ENCODE peak calls at places on chromosomes 13 and 19, in four cellular contexts. H is breast epithelium, J is heart right ventricle, W is esophagus muscularis mucosa. I is an unnamed sample.
A peak's percentile ranks its signal among the peaks of the same experiment; 100 is the strongest.

GRCh38 chr19:36449059-36449670 is 30.7 kb upstream of the ZFP82 start:
- DNase-seq in H (no peak), J (no peak), W (no peak), I (no peak)

GRCh38 chr13:33931397-33931987 is 113.5 kb downstream of the RFC3 start:
- DNase-seq in W (no peak), J (no peak), H (no peak), I (no peak)

GRCh38 chr13:73107459-73107858 is 48.7 kb downstream of the KLF5 start:
- DNase-seq in W (no peak), H (no peak), J (no peak), I (no peak)

GRCh38 chr13:30846311-30846710 is 59.8 kb upstream of the MEDAG start:
- DNase-seq in W (no peak), H (no peak), J (no peak), I (no peak)

GRCh38 chr13:113656015-113656588 is 1.9 kb downstream of the ATP4B start:
- DNase-seq in J (no peak), W (no peak), H (peak; percentile 35), I (peak; percentile 19)

GRCh38 chr13:90686438-90686837 is 661.0 kb upstream of the MIR17HG start:
- DNase-seq in H (no peak), J (no peak), W (no peak), I (no peak)

GRCh38 chr19:15378529-15379082 is 981 bp downstream of the AKAP8 start:
- DNase-seq in W (no peak), H (no peak), J (no peak), I (peak; percentile 53)

GRCh38 chr13:44354884-44355283 is 18.7 kb upstream of the SERP2 start:
- DNase-seq in H (no peak), W (no peak), J (no peak), I (no peak)

GRCh38 chr13:87998081-87998480 is 326.9 kb downstream of the SLITRK5 start:
- DNase-seq in H (no peak), W (no peak), J (no peak), I (no peak)

GRCh38 chr19:44430956-44431355 is 17.3 kb downstream of the ZNF229 start:
- DNase-seq in J (no peak), W (no peak), H (no peak), I (no peak)

GRCh38 chr13:100530645-100531044 is 57.9 kb downstream of the GGACT start:
- DNase-seq in W (no peak), H (no peak), J (no peak), I (no peak)

GRCh38 chr13:66262330-66262729 is 967.8 kb downstream of the PCDH9 start:
- DNase-seq in H (no peak), J (no peak), W (no peak), I (no peak)

GRCh38 chr19:46081928-46082727 is 41.3 kb upstream of the IGFL4 start:
- DNase-seq in W (no peak), J (no peak), H (no peak), I (no peak)

GRCh38 chr13:43309301-43309700 is 285.9 kb downstream of the DNAJC15 start:
- DNase-seq in J (no peak), H (no peak), W (no peak), I (no peak)

GRCh38 chr13:84574851-84575250 is 692.6 kb upstream of the SLITRK1 start:
- DNase-seq in J (no peak), W (no peak), H (no peak), I (no peak)

GRCh38 chr13:24605923-24606372 is 74.3 kb upstream of the ATP12A start:
- DNase-seq in J (no peak), H (no peak), W (no peak), I (no peak)

GRCh38 chr13:83449666-83450395 is 432.4 kb downstream of the SLITRK1 start:
- DNase-seq in H (no peak), W (no peak), J (no peak), I (no peak)

GRCh38 chr19:48968179-48968661 is 3.1 kb downstream of the FTL start:
- DNase-seq in H (no peak), J (no peak), W (no peak), I (no peak)

GRCh38 chr19:14517840-14518505 is at the start of gene DNAJB1:
- DNase-seq in J (peak; percentile 87), H (peak; percentile 73), W (no peak), I (no peak)

GRCh38 chr19:12163841-12164240 is 945 bp downstream of the ZNF136 start:
- DNase-seq in H (no peak), J (no peak), W (no peak), I (no peak)

GRCh38 chr19:1856698-1857603 is 6.4 kb downstream of the KLF16 start:
- DNase-seq in J (peak; percentile 80), W (peak; percentile 96), H (peak; percentile 90), I (no peak)

GRCh38 chr19:47331931-47332547 is at the start of gene C5AR2:
- DNase-seq in J (no peak), H (no peak), W (no peak), I (no peak)

GRCh38 chr19:45713141-45713540 is 17.6 kb downstream of the FBXO46 start:
- DNase-seq in H (no peak), J (no peak), W (no peak), I (no peak)

GRCh38 chr13:46615888-46616531 is 63.0 kb downstream of the LRCH1 start:
- DNase-seq in J (no peak), H (no peak), W (no peak), I (no peak)

GRCh38 chr19:55058781-55059610 is 4.0 kb downstream of the RDH13 start:
- DNase-seq in J (no peak), W (no peak), H (no peak), I (no peak)

GRCh38 chr19:31969955-31970545 is 375.4 kb upstream of the ZNF507 start:
- DNase-seq in H (no peak), J (no peak), W (no peak), I (no peak)

GRCh38 chr13:40149611-40150283 is 494.3 kb downstream of the COG6 start:
- DNase-seq in J (no peak), W (no peak), H (no peak), I (no peak)

GRCh38 chr19:3270908-3271307 is 46.4 kb downstream of the CELF5 start:
- DNase-seq in W (no peak), J (no peak), H (no peak), I (peak; percentile 20)

GRCh38 chr19:13093407-13094284 is 9.0 kb downstream of the LYL1 start:
- DNase-seq in W (no peak), H (peak; percentile 86), J (peak; percentile 83), I (peak; percentile 73)

GRCh38 chr19:21947775-21948174 is 63.0 kb downstream of the ZNF208 start:
- DNase-seq in J (no peak), H (no peak), W (no peak), I (no peak)
- H3K27ac ChIP-seq in J (no peak overlapping the region), H (no peak overlapping the region), W (no peak overlapping the region), I (no peak overlapping the region)

DNA sequence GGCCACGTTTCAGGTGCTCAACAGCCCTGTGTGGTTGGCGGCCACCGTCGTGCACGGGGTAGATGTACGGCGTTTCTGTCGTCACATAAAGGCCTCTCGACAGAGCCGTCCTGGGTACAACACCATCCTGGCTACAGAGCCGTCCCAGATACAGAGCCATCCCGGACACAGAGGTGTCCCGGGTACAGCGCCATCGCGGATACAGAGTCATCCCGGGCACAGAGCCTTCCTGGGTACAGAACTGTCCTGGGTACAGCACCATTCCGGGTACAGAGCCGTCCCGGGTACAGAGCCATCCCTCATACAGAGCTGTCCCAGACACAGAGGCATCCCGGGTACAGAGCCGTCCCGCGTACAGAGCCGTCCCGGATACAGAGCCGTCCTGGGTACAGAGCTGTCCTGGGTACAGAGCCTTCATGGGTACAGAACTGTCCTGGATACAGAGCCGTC is 222.7 kb upstream of the SOX1 start:
- DNase-seq in H (no peak), J (no peak), W (peak; percentile 45), I (no peak)
- H3K27me3 ChIP-seq in H (peaks cover 23% of the 10 kb centered on the region), J (peaks cover 32% of the 10 kb centered on the region), W (no peaks in the 10 kb centered on the region), I (no peaks in the 10 kb centered on the region)

GRCh38 chr19:40809358-40810086 is 10.5 kb downstream of the EGLN2 start:
- DNase-seq in H (no peak), W (no peak), J (no peak), I (no peak)

GRCh38 chr19:40808497-40808896 is 9.5 kb downstream of the EGLN2 start:
- DNase-seq in W (no peak), H (no peak), J (no peak), I (no peak)

GRCh38 chr19:40810160-40810559 is 11.2 kb downstream of the EGLN2 start:
- DNase-seq in W (no peak), J (no peak), H (no peak), I (no peak)

GRCh38 chr19:40813182-40813581 is 14.2 kb downstream of the EGLN2 start:
- DNase-seq in H (no peak), W (no peak), J (no peak), I (no peak)

GRCh38 chr19:40811478-40812341 is 12.7 kb downstream of the EGLN2 start:
- DNase-seq in H (no peak), J (no peak), W (no peak), I (no peak)
- TF ChIP-seq CTCF in H (no peak), J (no peak), W (no peak), I (no peak)

DNA sequence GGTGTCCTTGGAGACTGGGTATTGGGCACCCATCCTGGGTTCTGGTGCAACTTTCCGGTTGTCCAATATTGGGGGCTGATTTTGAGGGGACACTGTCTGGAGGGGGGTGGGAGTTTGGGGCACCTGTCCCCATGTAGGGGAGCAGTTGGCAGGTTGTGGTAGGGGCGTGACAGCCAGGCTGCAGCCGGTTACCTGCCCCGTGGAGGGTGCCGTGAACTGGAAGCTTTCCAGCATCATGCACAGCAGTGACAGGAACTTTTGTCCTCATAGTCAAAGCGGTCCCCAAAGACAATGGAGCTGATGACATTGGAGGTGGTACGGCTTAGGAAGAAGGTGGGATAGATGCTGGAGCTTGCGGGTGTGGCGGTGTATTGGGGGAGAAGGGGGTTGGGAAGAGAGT is 34.3 kb downstream of the CYP2B6 start:
- DNase-seq in W (no peak), H (no peak), J (no peak), I (no peak)
- H3K27ac ChIP-seq in W (no peak overlapping the region), H (no peak overlapping the region), J (no peak overlapping the region), I (no peak overlapping the region)

GRCh38 chr13:51807041-51807440 is 3.1 kb upstream of the DHRS12 start:
- DNase-seq in H (no peak), J (no peak), W (no peak), I (no peak)
- H3K27me3 ChIP-seq in H (no peaks in the 10 kb centered on the region), J (no peaks in the 10 kb centered on the region), W (no peaks in the 10 kb centered on the region), I (no peaks in the 10 kb centered on the region)

DNA sequence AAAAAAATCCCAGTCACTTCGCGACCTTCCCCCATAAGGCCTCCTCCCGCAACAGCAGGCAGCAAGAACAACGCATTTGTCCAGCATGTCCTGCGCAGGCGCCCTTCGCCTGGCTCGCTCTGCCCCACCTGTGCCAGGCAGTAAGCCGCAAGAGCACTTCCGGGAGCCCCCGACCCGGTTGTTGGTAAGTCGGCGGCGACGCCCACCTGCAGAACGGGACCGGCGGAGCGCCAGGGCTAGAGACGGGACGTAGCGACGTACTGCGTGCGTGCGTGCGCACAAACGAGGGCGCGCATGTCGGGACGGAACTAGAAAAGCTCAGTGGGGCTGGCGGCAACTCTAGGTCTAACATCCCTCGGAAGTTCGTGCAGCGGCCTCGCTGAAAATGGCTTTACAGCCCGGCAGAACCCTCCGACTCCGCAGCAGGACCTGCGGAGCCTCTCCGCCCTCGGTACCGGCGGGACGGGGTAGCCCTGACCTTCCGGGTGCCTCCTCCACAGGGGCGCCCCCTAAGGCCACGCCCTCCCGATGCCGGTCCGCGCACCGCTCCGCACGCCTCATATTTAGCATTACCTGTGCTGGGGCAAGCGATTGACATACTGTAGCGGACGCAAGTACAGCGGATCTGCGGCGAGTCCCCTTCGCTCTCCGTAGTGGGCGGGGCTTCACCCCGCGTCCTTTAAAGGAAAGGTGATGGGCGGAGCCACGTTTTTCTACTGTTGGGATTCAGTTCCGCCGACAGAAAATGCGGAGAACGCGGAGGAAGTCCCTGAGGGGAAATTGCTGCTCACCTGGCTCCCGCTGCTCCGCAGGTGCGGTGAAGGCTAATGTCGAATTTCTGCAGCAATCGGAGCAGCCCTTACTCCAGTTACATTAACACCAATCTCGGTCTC is at the start of gene MTIF3:
- DNase-seq in H (peak; percentile 94), J (peak; percentile 91), W (peak; percentile 98), I (peak; percentile 97)
- TF ChIP-seq CTCF in H (no peak), J (no peak), W (peak; percentile 23), I (peak; percentile 31)